ENCODE peak calls at places on chromosomes 12 and 14, in ten cellular contexts. One of them, this sample, is unnamed. For H3K36me3 and H3K9me3, the result is how much of the 10 kb centered on the place peaks cover.

GRCh38 chr12:81332054-81332453 is 254.2 kb downstream of the ACSS3 start:
- DNase-seq in aorta: no peak
- DNase-seq in naive thymus-derived CD4-positive, alpha-beta T cell: no peak
- DNase-seq in adipocyte: no peak
- DNase-seq in cardiac muscle cell: no peak
- DNase-seq in breast epithelium: no peak
- DNase-seq in mucosa of descending colon: no peak
- DNase-seq in CD8-positive, alpha-beta memory T cell: no peak
- DNase-seq in upper lobe of right lung: no peak
- DNase-seq in spleen: no peak
- DNase-seq in this sample: no peak

GRCh38 chr14:65277027-65277426 is 135.5 kb upstream of the FUT8 start:
- DNase-seq in CD8-positive, alpha-beta memory T cell: no peak
- DNase-seq in breast epithelium: no peak
- DNase-seq in upper lobe of right lung: no peak
- DNase-seq in mucosa of descending colon: no peak
- DNase-seq in aorta: no peak
- DNase-seq in adipocyte: peak
- DNase-seq in cardiac muscle cell: no peak
- DNase-seq in naive thymus-derived CD4-positive, alpha-beta T cell: no peak
- DNase-seq in spleen: no peak
- DNase-seq in this sample: peak

GRCh38 chr12:130127909-130128763 is 34.1 kb upstream of the FZD10 start:
- DNase-seq in aorta: peak
- DNase-seq in cardiac muscle cell: no peak
- DNase-seq in upper lobe of right lung: no peak
- DNase-seq in adipocyte: no peak
- DNase-seq in spleen: peak
- DNase-seq in breast epithelium: peak
- DNase-seq in mucosa of descending colon: no peak
- DNase-seq in CD8-positive, alpha-beta memory T cell: no peak
- DNase-seq in naive thymus-derived CD4-positive, alpha-beta T cell: no peak
- DNase-seq in this sample: peak

GRCh38 chr12:108609535-108610335 is 11.9 kb upstream of the TMEM119 start:
- DNase-seq in breast epithelium: peak
- DNase-seq in aorta: peak
- DNase-seq in CD8-positive, alpha-beta memory T cell: no peak
- DNase-seq in mucosa of descending colon: peak
- DNase-seq in cardiac muscle cell: peak
- DNase-seq in adipocyte: peak
- DNase-seq in naive thymus-derived CD4-positive, alpha-beta T cell: no peak
- DNase-seq in upper lobe of right lung: no peak
- DNase-seq in spleen: no peak
- DNase-seq in this sample: peak

GRCh38 chr14:68141531-68142088 is 322.0 kb downstream of the RAD51B start:
- DNase-seq in naive thymus-derived CD4-positive, alpha-beta T cell: no peak
- DNase-seq in mucosa of descending colon: no peak
- DNase-seq in aorta: no peak
- DNase-seq in cardiac muscle cell: no peak
- DNase-seq in spleen: no peak
- DNase-seq in upper lobe of right lung: no peak
- DNase-seq in breast epithelium: no peak
- DNase-seq in adipocyte: peak
- DNase-seq in CD8-positive, alpha-beta memory T cell: no peak
- DNase-seq in this sample: no peak

GRCh38 chr12:51521554-51522276 is 69.3 kb upstream of the SCN8A start:
- DNase-seq in spleen: no peak
- DNase-seq in aorta: no peak
- DNase-seq in breast epithelium: no peak
- DNase-seq in mucosa of descending colon: no peak
- DNase-seq in upper lobe of right lung: no peak
- DNase-seq in cardiac muscle cell: no peak
- DNase-seq in adipocyte: peak
- DNase-seq in CD8-positive, alpha-beta memory T cell: no peak
- DNase-seq in naive thymus-derived CD4-positive, alpha-beta T cell: no peak
- DNase-seq in this sample: no peak

GRCh38 chr12:118544569-118544968 is 168.2 kb downstream of the SUDS3 start:
- DNase-seq in breast epithelium: no peak
- DNase-seq in spleen: no peak
- DNase-seq in adipocyte: no peak
- DNase-seq in upper lobe of right lung: no peak
- DNase-seq in aorta: no peak
- DNase-seq in cardiac muscle cell: no peak
- DNase-seq in naive thymus-derived CD4-positive, alpha-beta T cell: no peak
- DNase-seq in mucosa of descending colon: no peak
- DNase-seq in CD8-positive, alpha-beta memory T cell: no peak
- DNase-seq in this sample: peak

GRCh38 chr12:8953773-8954402 is 4.4 kb upstream of the M6PR start:
- DNase-seq in mucosa of descending colon: peak
- DNase-seq in cardiac muscle cell: no peak
- DNase-seq in adipocyte: no peak
- DNase-seq in naive thymus-derived CD4-positive, alpha-beta T cell: peak
- DNase-seq in aorta: no peak
- DNase-seq in upper lobe of right lung: no peak
- DNase-seq in CD8-positive, alpha-beta memory T cell: peak
- DNase-seq in breast epithelium: no peak
- DNase-seq in spleen: no peak
- DNase-seq in this sample: no peak

GRCh38 chr12:65962921-65963883 is 138.9 kb downstream of the HMGA2 start:
- DNase-seq in upper lobe of right lung: no peak
- DNase-seq in CD8-positive, alpha-beta memory T cell: no peak
- DNase-seq in adipocyte: no peak
- DNase-seq in cardiac muscle cell: peak
- DNase-seq in naive thymus-derived CD4-positive, alpha-beta T cell: no peak
- DNase-seq in aorta: peak
- DNase-seq in breast epithelium: no peak
- DNase-seq in mucosa of descending colon: no peak
- DNase-seq in spleen: no peak
- DNase-seq in this sample: peak

GRCh38 chr12:45730842-45731336 is 1.4 kb downstream of the ARID2 start:
- DNase-seq in breast epithelium: no peak
- DNase-seq in naive thymus-derived CD4-positive, alpha-beta T cell: peak
- DNase-seq in aorta: no peak
- DNase-seq in cardiac muscle cell: peak
- DNase-seq in CD8-positive, alpha-beta memory T cell: peak
- DNase-seq in adipocyte: peak
- DNase-seq in upper lobe of right lung: no peak
- DNase-seq in mucosa of descending colon: no peak
- DNase-seq in spleen: no peak
- DNase-seq in this sample: no peak

GRCh38 chr12:45727994-45728624 is 1.4 kb upstream of the ARID2 start:
- DNase-seq in naive thymus-derived CD4-positive, alpha-beta T cell: no peak
- DNase-seq in upper lobe of right lung: no peak
- DNase-seq in adipocyte: peak
- DNase-seq in CD8-positive, alpha-beta memory T cell: no peak
- DNase-seq in mucosa of descending colon: no peak
- DNase-seq in spleen: no peak
- DNase-seq in aorta: no peak
- DNase-seq in cardiac muscle cell: no peak
- DNase-seq in breast epithelium: no peak
- DNase-seq in this sample: no peak

GRCh38 chr12:45728625-45729232 is 777 bp upstream of the ARID2 start:
- DNase-seq in spleen: peak
- DNase-seq in adipocyte: peak
- DNase-seq in mucosa of descending colon: peak
- DNase-seq in aorta: peak
- DNase-seq in upper lobe of right lung: peak
- DNase-seq in CD8-positive, alpha-beta memory T cell: peak
- DNase-seq in breast epithelium: peak
- DNase-seq in naive thymus-derived CD4-positive, alpha-beta T cell: peak
- DNase-seq in cardiac muscle cell: peak
- DNase-seq in this sample: peak

GRCh38 chr12:45730116-45730841 is 773 bp downstream of the ARID2 start:
- DNase-seq in CD8-positive, alpha-beta memory T cell: peak
- DNase-seq in naive thymus-derived CD4-positive, alpha-beta T cell: peak
- DNase-seq in upper lobe of right lung: peak
- DNase-seq in cardiac muscle cell: peak
- DNase-seq in breast epithelium: peak
- DNase-seq in spleen: peak
- DNase-seq in mucosa of descending colon: peak
- DNase-seq in aorta: peak
- DNase-seq in adipocyte: peak
- DNase-seq in this sample: peak

GRCh38 chr12:45729233-45730115 is at the start of gene ARID2:
- DNase-seq in cardiac muscle cell: peak
- DNase-seq in upper lobe of right lung: peak
- DNase-seq in breast epithelium: peak
- DNase-seq in naive thymus-derived CD4-positive, alpha-beta T cell: peak
- DNase-seq in aorta: peak
- DNase-seq in adipocyte: peak
- DNase-seq in spleen: peak
- DNase-seq in CD8-positive, alpha-beta memory T cell: peak
- DNase-seq in mucosa of descending colon: peak
- DNase-seq in this sample: peak
- H3K4me3 ChIP-seq in cardiac muscle cell: peak
- H3K4me3 ChIP-seq in upper lobe of right lung: peak
- H3K4me3 ChIP-seq in breast epithelium: peak
- H3K4me3 ChIP-seq in naive thymus-derived CD4-positive, alpha-beta T cell: peak
- H3K4me3 ChIP-seq in aorta: peak
- H3K4me3 ChIP-seq in adipocyte: peak
- H3K4me3 ChIP-seq in spleen: peak
- H3K4me3 ChIP-seq in CD8-positive, alpha-beta memory T cell: peak
- H3K4me3 ChIP-seq in mucosa of descending colon: peak
- H3K4me3 ChIP-seq in this sample: peak

GRCh38 chr12:75503866-75504265 is 7.5 kb downstream of the KRR1 start:
- DNase-seq in breast epithelium: no peak
- DNase-seq in adipocyte: no peak
- DNase-seq in naive thymus-derived CD4-positive, alpha-beta T cell: no peak
- DNase-seq in cardiac muscle cell: no peak
- DNase-seq in CD8-positive, alpha-beta memory T cell: no peak
- DNase-seq in aorta: no peak
- DNase-seq in mucosa of descending colon: no peak
- DNase-seq in spleen: no peak
- DNase-seq in upper lobe of right lung: no peak
- DNase-seq in this sample: no peak
- H3K36me3 ChIP-seq in breast epithelium: under half
- H3K36me3 ChIP-seq in adipocyte: half or more
- H3K36me3 ChIP-seq in naive thymus-derived CD4-positive, alpha-beta T cell: half or more
- H3K36me3 ChIP-seq in cardiac muscle cell: half or more
- H3K36me3 ChIP-seq in CD8-positive, alpha-beta memory T cell: under half
- H3K36me3 ChIP-seq in aorta: under half
- H3K36me3 ChIP-seq in mucosa of descending colon: under half
- H3K36me3 ChIP-seq in spleen: half or more
- H3K36me3 ChIP-seq in upper lobe of right lung: half or more
- H3K36me3 ChIP-seq in this sample: half or more

GRCh38 chr14:99029150-99029915 is 242.7 kb downstream of the BCL11B start:
- DNase-seq in breast epithelium: no peak
- DNase-seq in adipocyte: no peak
- DNase-seq in mucosa of descending colon: no peak
- DNase-seq in upper lobe of right lung: no peak
- DNase-seq in naive thymus-derived CD4-positive, alpha-beta T cell: no peak
- DNase-seq in aorta: no peak
- DNase-seq in CD8-positive, alpha-beta memory T cell: no peak
- DNase-seq in spleen: no peak
- DNase-seq in cardiac muscle cell: no peak
- DNase-seq in this sample: no peak
- H3K9me3 ChIP-seq in breast epithelium: under half
- H3K9me3 ChIP-seq in adipocyte: under half
- H3K9me3 ChIP-seq in mucosa of descending colon: under half
- H3K9me3 ChIP-seq in upper lobe of right lung: under half
- H3K9me3 ChIP-seq in naive thymus-derived CD4-positive, alpha-beta T cell: under half
- H3K9me3 ChIP-seq in aorta: under half
- H3K9me3 ChIP-seq in CD8-positive, alpha-beta memory T cell: under half
- H3K9me3 ChIP-seq in spleen: under half
- H3K9me3 ChIP-seq in cardiac muscle cell: under half
- H3K9me3 ChIP-seq in this sample: under half

DNA sequence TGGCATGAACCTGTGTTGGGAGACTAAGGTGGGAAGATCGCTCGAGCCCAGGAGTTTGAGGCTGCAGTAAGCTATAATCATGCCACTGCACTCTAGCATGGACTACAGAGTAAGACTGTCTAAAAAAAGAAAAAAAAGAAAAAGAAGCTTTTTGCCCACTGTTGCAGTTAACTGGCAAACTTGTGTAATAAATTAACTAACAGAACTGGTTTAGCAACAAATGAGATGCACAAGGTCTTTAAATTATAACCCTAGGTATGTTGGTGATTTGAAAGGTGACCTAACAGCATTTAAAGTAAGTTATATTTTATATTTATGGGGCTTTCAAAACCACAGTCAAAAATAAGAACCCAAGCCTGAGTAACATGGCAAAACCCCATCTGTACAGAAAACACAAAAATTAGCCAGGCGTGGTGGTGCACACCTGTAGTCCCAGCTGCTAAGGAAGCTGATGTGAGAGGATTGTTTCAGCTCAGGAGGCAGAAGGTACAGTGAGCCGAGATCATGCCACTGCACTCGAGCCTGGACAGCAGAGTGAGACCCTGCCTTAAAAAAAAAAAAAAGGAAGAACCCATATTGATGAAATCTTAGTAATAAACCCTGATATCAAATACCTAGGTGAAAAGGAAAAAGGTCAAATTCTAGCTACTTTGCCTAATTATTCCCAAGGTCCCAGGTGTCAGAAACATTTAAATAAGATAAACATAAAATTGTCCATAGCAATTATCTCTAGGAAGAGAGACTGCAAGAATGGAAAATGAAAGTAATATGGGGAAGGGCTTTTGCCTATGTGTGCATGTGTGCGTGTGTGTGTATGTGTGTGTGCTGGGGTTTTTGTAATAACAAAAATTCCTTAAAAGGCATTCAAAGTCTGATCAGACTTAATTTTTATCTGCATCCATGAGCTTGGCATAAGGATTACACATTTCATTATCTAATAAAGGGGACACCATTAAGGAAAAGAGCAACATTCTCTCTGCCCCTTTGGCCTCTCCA is 15.4 kb downstream of the SYNE2 start:
- DNase-seq in CD8-positive, alpha-beta memory T cell: no peak
- DNase-seq in adipocyte: no peak
- DNase-seq in cardiac muscle cell: no peak
- DNase-seq in aorta: no peak
- DNase-seq in upper lobe of right lung: no peak
- DNase-seq in spleen: no peak
- DNase-seq in breast epithelium: no peak
- DNase-seq in naive thymus-derived CD4-positive, alpha-beta T cell: peak
- DNase-seq in mucosa of descending colon: no peak
- DNase-seq in this sample: no peak
- H3K4me3 ChIP-seq in CD8-positive, alpha-beta memory T cell: peak
- H3K4me3 ChIP-seq in adipocyte: no peak
- H3K4me3 ChIP-seq in cardiac muscle cell: no peak
- H3K4me3 ChIP-seq in aorta: no peak
- H3K4me3 ChIP-seq in upper lobe of right lung: no peak
- H3K4me3 ChIP-seq in spleen: no peak
- H3K4me3 ChIP-seq in breast epithelium: no peak
- H3K4me3 ChIP-seq in naive thymus-derived CD4-positive, alpha-beta T cell: no peak
- H3K4me3 ChIP-seq in mucosa of descending colon: no peak
- H3K4me3 ChIP-seq in this sample: no peak